ENCODE peak calls at places on chromosomes 5 and 9, in seven cellular contexts. V, W, X, I, S, E and K are unnamed samples.
A peak's percentile ranks its signal among the peaks of the same experiment; 100 is the strongest.

GRCh38 chr9:20479419-20480155 is 142.7 kb downstream of the MLLT3 start:
- DNase-seq in V (no peak), S (no peak), X (no peak), I (no peak), E (no peak), W (no peak), K (no peak)

GRCh38 chr9:30103647-30104394 is 2280.6 kb upstream of the ACO1 start:
- DNase-seq in I (no peak), V (no peak), S (no peak), X (no peak), W (no peak), E (no peak), K (no peak)

GRCh38 chr5:137487600-137487999 is 11.5 kb downstream of the SPOCK1 start:
- DNase-seq in V (no peak), E (no peak), X (no peak), W (no peak), S (no peak), I (no peak), K (no peak)

GRCh38 chr5:159412284-159413046 is 82.2 kb upstream of the IL12B start:
- DNase-seq in X (no peak), I (peak; percentile 54), E (no peak), S (no peak), V (peak; percentile 45), W (no peak), K (no peak)

GRCh38 chr9:114691046-114691955 is 9.3 kb upstream of the TEX48 start:
- DNase-seq in I (no peak), W (no peak), V (peak; percentile 5), S (peak; percentile 70), X (no peak), E (no peak), K (no peak)

GRCh38 chr9:111621895-111622480 is 9.1 kb upstream of the DNAJC25 start:
- DNase-seq in I (no peak), V (no peak), W (peak; percentile 47), S (no peak), X (no peak), E (peak; percentile 46), K (no peak)

GRCh38 chr5:172187118-172188032 is 649 bp downstream of the STK10 start:
- DNase-seq in I (peak; percentile 87), X (no peak), V (peak; percentile 61), S (peak; percentile 94), W (peak; percentile 44), E (peak; percentile 82), K (peak; percentile 79)

GRCh38 chr5:67004730-67005350 is 191.8 kb downstream of the CD180 start:
- DNase-seq in V (no peak), I (no peak), X (no peak), W (no peak), S (no peak), E (no peak), K (no peak)

GRCh38 chr5:145104106-145104505 is 731.0 kb downstream of the PRELID2 start:
- DNase-seq in W (no peak), E (no peak), X (no peak), V (no peak), I (no peak), S (no peak), K (no peak)

GRCh38 chr5:168288349-168289245 is 2.8 kb upstream of the WWC1 start:
- DNase-seq in X (no peak), I (peak; percentile 76), E (peak; percentile 90), S (peak; percentile 97), V (no peak), W (peak; percentile 70), K (no peak)

GRCh38 chr5:88398316-88398715 is 129.7 kb upstream of the TMEM161B start:
- DNase-seq in E (no peak), S (no peak), V (no peak), W (no peak), I (no peak), X (no peak), K (no peak)